ENCODE peak calls at places on chromosomes 2 and 18, in seven cellular contexts. S is mucosa of descending colon, I is MM.1S, G is HFF-Myc, J is GM23338, D is bronchial epithelial cell, N is tibial artery. H is an unnamed sample.

GRCh38 chr2:155377178-155377780 is 678.8 kb downstream of the KCNJ3 start:
- DNase-seq in I (peak; percentile 64), J (peak; percentile 64), G (no peak), D (peak; percentile 60), S (no peak), N (no peak), H (peak; percentile 18)

GRCh38 chr2:179861027-179861776 is at the start of gene ZNF385B:
- DNase-seq in S (peak; percentile 36), J (peak; percentile 74), I (peak; percentile 55), N (peak; percentile 24), D (no peak), G (no peak), H (no peak)

GRCh38 chr2:124339709-124340108 is 314.6 kb downstream of the CNTNAP5 start:
- DNase-seq in N (no peak), S (no peak), G (no peak), I (no peak), D (no peak), J (no peak), H (no peak)

GRCh38 chr18:400466-400865 is 100.0 kb downstream of the COLEC12 start:
- DNase-seq in D (no peak), N (no peak), I (no peak), S (no peak), G (no peak), J (no peak), H (no peak)

GRCh38 chr2:74831693-74832530 is 2.0 kb upstream of the HK2 start:
- DNase-seq in G (no peak), J (no peak), I (no peak), S (no peak), N (no peak), D (peak; percentile 67), H (no peak)

GRCh38 chr18:47287911-47288635 is 36.6 kb upstream of the SKOR2 start:
- DNase-seq in D (no peak), N (no peak), I (no peak), G (no peak), J (no peak), S (no peak), H (no peak)

GRCh38 chr2:176092270-176093144 is at the start of gene HOXD13:
- DNase-seq in I (no peak), G (no peak), N (no peak), D (no peak), S (no peak), J (peak; percentile 88), H (no peak)

GRCh38 chr18:51110073-51110797 is 80.2 kb downstream of the SMAD4 start:
- DNase-seq in S (peak; percentile 79), G (no peak), D (no peak), J (peak; percentile 83), I (peak; percentile 65), N (peak; percentile 29), H (no peak)

GRCh38 chr2:157497603-157498314 is 53.9 kb upstream of the CYTIP start:
- DNase-seq in I (peak; percentile 77), D (peak; percentile 63), N (no peak), J (peak; percentile 82), G (peak; percentile 11), S (no peak), H (peak; percentile 12)

GRCh38 chr2:26558271-26559043 is 80.5 kb upstream of the OTOF start:
- DNase-seq in N (no peak), D (no peak), J (no peak), I (no peak), G (no peak), S (no peak), H (no peak)

GRCh38 chr18:5710235-5710634 is 166.4 kb upstream of the EPB41L3 start:
- DNase-seq in G (no peak), S (no peak), I (no peak), D (no peak), J (peak; percentile 9), N (no peak), H (no peak)

GRCh38 chr2:23614701-23615100 is 229.7 kb downstream of the KLHL29 start:
- DNase-seq in G (no peak), I (no peak), J (peak; percentile 25), D (no peak), N (no peak), S (no peak), H (no peak)

GRCh38 chr2:193963472-193964119 is 1693.4 kb upstream of the SLC39A10 start:
- DNase-seq in J (peak; percentile 75), I (no peak), S (no peak), N (no peak), D (peak; percentile 41), G (no peak), H (peak; percentile 48)

GRCh38 chr2:241968417-241968816 is 98.9 kb downstream of the RTP5 start:
- DNase-seq in G (no peak), N (no peak), S (no peak), J (no peak), D (no peak), I (no peak), H (no peak)

GRCh38 chr2:225041871-225042799 is at the start of gene DOCK10:
- DNase-seq in I (peak; percentile 46), J (peak; percentile 42), G (no peak), N (no peak), D (no peak), S (peak; percentile 61), H (no peak)

GRCh38 chr2:69385443-69386151 is 1.4 kb downstream of the GFPT1 start:
- DNase-seq in N (no peak), G (no peak), J (no peak), I (peak; percentile 42), S (no peak), D (peak; percentile 36), H (no peak)

DNA sequence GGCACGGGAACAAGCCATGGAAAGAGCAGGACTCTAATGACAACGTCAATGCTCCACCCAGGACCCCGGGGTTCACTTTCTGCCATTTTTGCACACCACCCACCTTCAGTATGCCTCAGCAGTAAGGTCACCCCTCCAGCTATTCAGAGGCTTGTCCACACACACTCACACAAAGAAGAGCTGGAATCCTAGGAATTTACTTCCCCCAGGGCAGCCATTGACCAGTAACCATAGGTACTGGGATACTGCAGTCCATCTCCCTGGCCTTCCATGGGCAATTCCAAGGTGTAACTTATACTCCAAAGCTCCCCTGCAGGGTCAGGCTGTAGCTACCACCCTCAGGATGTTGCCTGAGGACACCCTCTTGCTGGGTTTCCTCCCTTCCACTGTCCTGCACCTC is 170.7 kb downstream of the SUCLG1 start:
- DNase-seq in J (peak; percentile 49), G (no peak), N (no peak), D (no peak), I (no peak), S (no peak), H (no peak)
- H3K4me3 ChIP-seq in J (no peak overlapping the region), G (no peak overlapping the region), N (no peak overlapping the region), D (no peak overlapping the region), I (no peak overlapping the region), S (no peak overlapping the region), H (no peak overlapping the region)

GRCh38 chr18:32958746-32959145 is 185.9 kb upstream of the KLHL14 start:
- DNase-seq in S (no peak), G (no peak), I (no peak), N (no peak), D (no peak), J (no peak), H (no peak)

DNA sequence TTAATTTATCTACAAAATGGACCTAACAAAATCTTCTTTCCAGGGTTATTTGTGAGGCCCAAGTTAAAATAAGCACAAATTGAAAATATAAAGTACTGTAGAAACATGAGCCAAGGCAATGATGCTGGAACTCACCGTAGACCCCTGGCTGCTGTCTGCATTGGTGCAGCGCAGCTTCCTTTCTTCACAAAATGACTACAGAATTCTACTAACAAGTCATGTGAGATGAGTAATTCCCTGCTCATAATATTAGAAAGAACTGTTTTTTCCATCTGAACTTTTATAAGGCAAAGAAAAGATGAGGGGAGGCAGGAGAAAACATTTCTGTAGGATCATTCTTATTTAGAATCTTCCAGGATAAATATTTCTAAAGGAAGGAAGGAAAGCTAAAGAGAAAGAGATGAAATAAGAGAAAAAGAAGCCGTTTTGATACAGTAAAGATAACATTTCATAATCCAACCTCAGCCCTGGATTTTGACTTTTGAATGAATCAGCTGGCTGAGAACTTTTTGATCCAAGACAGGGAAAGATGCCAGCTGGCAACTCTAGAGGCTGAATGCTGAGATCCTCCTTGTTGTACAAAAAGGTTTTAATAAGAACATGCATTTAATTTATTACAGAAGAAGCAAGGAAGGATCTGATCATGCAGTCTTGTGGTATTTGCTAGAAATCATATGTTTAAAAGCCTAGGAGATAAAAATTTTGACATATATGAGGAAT is 183.9 kb upstream of the KLHL14 start:
- DNase-seq in J (peak; percentile 45), G (no peak), I (no peak), S (no peak), D (peak; percentile 26), N (no peak), H (peak; percentile 81)
- TF ChIP-seq CTCF in J (peak; percentile 64), G (no peak), I (no peak), S (no peak), D (no peak), N (no peak), H (peak; percentile 83)

GRCh38 chr2:55096586-55096985 is 46.3 kb upstream of the RTN4 start:
- DNase-seq in J (no peak), S (no peak), N (no peak), I (no peak), G (no peak), D (no peak), H (no peak)

GRCh38 chr2:55099878-55100820 is 49.9 kb upstream of the RTN4 start:
- DNase-seq in I (no peak), N (no peak), G (no peak), J (no peak), D (peak; percentile 54), S (no peak), H (no peak)

GRCh38 chr2:55099493-55099877 is 49.2 kb upstream of the RTN4 start:
- DNase-seq in J (no peak), S (no peak), G (no peak), I (no peak), N (no peak), D (no peak), H (no peak)

GRCh38 chr2:55097462-55098410 is 47.5 kb upstream of the RTN4 start:
- DNase-seq in I (no peak), J (no peak), G (no peak), S (no peak), N (peak; percentile 47), D (no peak), H (no peak)

DNA sequence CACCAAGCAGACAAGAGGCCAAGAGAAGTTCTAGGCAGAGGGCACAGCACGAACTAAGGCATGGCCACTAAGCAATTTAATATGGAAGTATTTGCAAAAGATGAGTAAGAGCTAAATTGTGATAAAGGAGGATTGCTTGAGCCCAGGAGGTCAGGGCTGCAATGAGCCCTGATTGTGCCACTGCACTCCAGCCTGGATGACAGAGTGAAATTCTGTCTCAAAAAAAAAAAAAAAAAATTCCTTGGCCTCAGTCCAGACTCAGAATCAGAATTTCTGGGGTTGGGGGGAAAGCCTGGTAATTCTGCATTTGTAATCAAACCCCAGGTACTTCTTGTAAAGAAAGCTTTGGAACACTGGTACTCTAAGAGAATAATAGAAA is 46.8 kb upstream of the RTN4 start:
- DNase-seq in N (no peak), I (no peak), G (no peak), J (no peak), S (no peak), D (no peak), H (no peak)
- H3K4me3 ChIP-seq in N (no peak overlapping the region), I (no peak overlapping the region), G (no peak overlapping the region), J (no peak overlapping the region), S (no peak overlapping the region), D (no peak overlapping the region), H (no peak overlapping the region)

DNA sequence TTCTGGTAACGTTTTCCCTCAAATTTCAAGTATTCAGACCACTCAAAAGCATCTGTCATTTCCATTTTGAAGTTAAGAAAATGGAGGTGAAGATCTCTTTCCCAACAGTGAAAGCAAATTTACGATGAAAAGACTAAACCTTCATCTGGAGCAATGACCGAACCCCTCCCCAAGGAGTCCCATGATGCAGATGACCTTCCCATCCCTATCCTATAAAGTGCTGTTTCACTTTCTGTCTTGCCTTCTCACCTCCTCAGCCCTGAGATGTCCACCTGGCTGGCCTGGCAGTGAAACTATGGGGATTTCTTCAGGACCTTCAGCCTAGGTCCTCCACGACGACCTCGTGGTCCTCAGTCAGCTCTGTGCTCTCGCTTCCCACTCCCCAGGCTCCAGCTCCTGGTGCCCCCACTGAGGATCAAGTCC is 925 bp upstream of the NPC1 start:
- DNase-seq in J (peak; percentile 9), N (no peak), D (no peak), G (no peak), I (peak; percentile 25), S (peak; percentile 40), H (no peak)
- TF ChIP-seq CTCF in J (no peak), N (no peak), D (no peak), G (no peak), I (no peak), S (no peak), H (no peak)